ENCODE peak calls at places on chromosomes 5 and 9, in nine cellular contexts. Y is SK-N-SH, K is fibroblast of lung, D is spleen, R is SJSA1, B is lower lobe of right lung, I is colonic mucosa, M is tibial nerve, H is neural progenitor cell. S is an unnamed sample.

GRCh38 chr9:125343518-125344284 is 82.1 kb downstream of the GAPVD1 start:
- DNase-seq in Y (no peak), H (peak), I (no peak), D (no peak), B (no peak), R (no peak), M (no peak), K (peak), S (no peak)

GRCh38 chr5:175800656-175801081 is 70.7 kb upstream of the CPLX2 start:
- DNase-seq in K (peak), M (no peak), B (no peak), D (no peak), H (no peak), I (no peak), Y (peak), R (peak), S (no peak)

GRCh38 chr5:62582198-62582597 is 3.6 kb downstream of the LRRC70 start:
- DNase-seq in R (no peak), M (no peak), D (no peak), H (no peak), Y (no peak), I (no peak), K (no peak), B (no peak), S (no peak)

GRCh38 chr5:84825616-84826015 is 440.9 kb upstream of the EDIL3 start:
- DNase-seq in R (no peak), K (peak), I (no peak), Y (no peak), M (no peak), B (no peak), D (no peak), H (no peak), S (no peak)

GRCh38 chr5:147072591-147072990 is 162.2 kb upstream of the STK32A start:
- DNase-seq in H (no peak), R (no peak), D (no peak), K (no peak), Y (no peak), M (no peak), I (no peak), B (no peak), S (no peak)

GRCh38 chr5:1736065-1736464 is 63.6 kb downstream of the MRPL36 start:
- DNase-seq in B (no peak), I (no peak), H (no peak), M (no peak), D (no peak), Y (no peak), K (no peak), R (no peak), S (no peak)

GRCh38 chr5:29845206-29845605 is 1348.3 kb upstream of the CDH6 start:
- DNase-seq in I (no peak), D (no peak), B (no peak), Y (no peak), R (no peak), M (no peak), K (no peak), H (no peak), S (no peak)

GRCh38 chr9:71806916-71807315 is 38.6 kb upstream of the CEMIP2 start:
- DNase-seq in H (peak), Y (peak), D (peak), R (peak), I (peak), B (peak), M (no peak), K (peak), S (peak)

GRCh38 chr5:2674456-2674855 is 77.0 kb downstream of the IRX2 start:
- DNase-seq in B (no peak), I (no peak), H (no peak), D (no peak), K (peak), R (no peak), M (no peak), Y (no peak), S (no peak)

GRCh38 chr5:122095158-122095557 is 17.1 kb upstream of the LOX start:
- DNase-seq in R (no peak), K (no peak), I (no peak), B (no peak), H (no peak), Y (no peak), M (no peak), D (no peak), S (no peak)

GRCh38 chr9:131271506-131271931 is 4.8 kb downstream of the FAM78A start:
- DNase-seq in H (no peak), B (no peak), I (no peak), R (no peak), D (peak), K (no peak), Y (no peak), M (no peak), S (no peak)

GRCh38 chr5:141969783-141970741 is 1.2 kb downstream of the RNF14 start:
- DNase-seq in Y (no peak), M (no peak), K (peak), I (no peak), R (no peak), B (no peak), D (no peak), H (no peak), S (no peak)

GRCh38 chr9:82410306-82410705 is 421.7 kb downstream of the SPATA31D1 start:
- DNase-seq in D (no peak), H (no peak), R (peak), Y (no peak), K (peak), M (no peak), B (no peak), I (no peak), S (no peak)

GRCh38 chr9:129850821-129851540 is 15.7 kb downstream of the USP20 start:
- DNase-seq in B (no peak), I (no peak), H (no peak), R (no peak), D (no peak), Y (no peak), M (no peak), K (peak), S (no peak)

GRCh38 chr9:27351438-27351837 is 54.5 kb upstream of the EQTN start:
- DNase-seq in H (no peak), M (no peak), Y (no peak), B (no peak), R (no peak), D (no peak), K (no peak), I (no peak), S (peak)

GRCh38 chr9:114347675-114348074 is 18.0 kb downstream of the ORM2 start:
- DNase-seq in H (no peak), I (no peak), Y (no peak), K (no peak), B (no peak), R (no peak), D (peak), M (no peak), S (peak)

GRCh38 chr5:135129307-135129706 is 95.3 kb upstream of the PITX1 start:
- DNase-seq in M (no peak), K (peak), R (no peak), I (no peak), B (no peak), H (no peak), Y (peak), D (no peak), S (no peak)

GRCh38 chr9:124770359-124771020 is 621 bp downstream of the NR6A1 start:
- DNase-seq in M (no peak), B (peak), D (no peak), K (no peak), H (peak), R (no peak), I (peak), Y (peak), S (no peak)

GRCh38 chr5:146474040-146474439 is 26.9 kb downstream of the TCERG1 start:
- DNase-seq in M (no peak), R (no peak), Y (no peak), D (no peak), K (no peak), I (no peak), H (no peak), B (no peak), S (no peak)

GRCh38 chr5:98557921-98558320 is 215.5 kb upstream of the RGMB start:
- DNase-seq in K (peak), H (no peak), M (no peak), Y (no peak), I (no peak), D (no peak), B (no peak), R (no peak), S (no peak)

GRCh38 chr5:138724470-138725146 is 28.6 kb upstream of the CTNNA1 start:
- DNase-seq in H (no peak), B (peak), R (no peak), D (no peak), M (no peak), Y (no peak), K (no peak), I (no peak), S (no peak)

GRCh38 chr5:31553863-31554262 is 21.8 kb downstream of the C5orf22 start:
- DNase-seq in M (no peak), D (no peak), Y (no peak), K (no peak), B (no peak), R (no peak), H (no peak), I (no peak), S (no peak)

GRCh38 chr5:115459844-115460243 is 84.7 kb downstream of the FEM1C start:
- DNase-seq in I (no peak), Y (no peak), M (no peak), H (no peak), K (peak), R (peak), B (no peak), D (no peak), S (no peak)

GRCh38 chr5:133750856-133751255 is 138.5 kb upstream of the FSTL4 start:
- DNase-seq in K (no peak), I (no peak), R (no peak), M (no peak), D (no peak), Y (no peak), H (no peak), B (no peak), S (no peak)

DNA sequence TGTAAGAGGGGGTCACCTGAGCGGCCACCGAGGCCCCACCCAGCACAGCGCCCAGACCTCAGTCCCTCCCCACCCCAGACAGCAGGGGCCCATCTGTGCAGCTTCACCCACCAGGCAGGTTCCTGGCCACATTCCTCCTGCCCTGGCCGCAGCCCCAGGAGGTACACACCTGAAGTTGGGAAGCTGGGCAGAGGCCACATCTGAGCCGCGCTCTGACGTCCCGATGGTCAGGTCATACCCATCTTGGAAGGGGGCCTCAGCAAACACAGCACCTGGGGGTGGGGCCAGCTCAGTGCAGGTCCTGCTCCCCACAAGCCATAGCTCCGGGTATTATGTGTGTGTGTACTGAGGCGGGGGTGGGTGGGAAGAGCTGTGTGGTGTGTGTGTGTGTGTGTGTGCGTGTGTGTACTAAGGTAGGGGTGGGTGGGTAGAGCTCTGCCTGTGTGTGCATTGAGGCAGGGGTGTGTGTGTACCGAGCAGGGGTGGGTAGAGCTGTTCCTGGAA is 5.6 kb downstream of the SPOUT1 start:
- DNase-seq in D (no peak), Y (no peak), R (no peak), M (no peak), B (no peak), I (no peak), K (no peak), H (no peak), S (no peak)
- H3K27ac ChIP-seq in D (no peak), Y (no peak), R (no peak), M (no peak), B (no peak), I (no peak), K (no peak), H (no peak), S (no peak)

DNA sequence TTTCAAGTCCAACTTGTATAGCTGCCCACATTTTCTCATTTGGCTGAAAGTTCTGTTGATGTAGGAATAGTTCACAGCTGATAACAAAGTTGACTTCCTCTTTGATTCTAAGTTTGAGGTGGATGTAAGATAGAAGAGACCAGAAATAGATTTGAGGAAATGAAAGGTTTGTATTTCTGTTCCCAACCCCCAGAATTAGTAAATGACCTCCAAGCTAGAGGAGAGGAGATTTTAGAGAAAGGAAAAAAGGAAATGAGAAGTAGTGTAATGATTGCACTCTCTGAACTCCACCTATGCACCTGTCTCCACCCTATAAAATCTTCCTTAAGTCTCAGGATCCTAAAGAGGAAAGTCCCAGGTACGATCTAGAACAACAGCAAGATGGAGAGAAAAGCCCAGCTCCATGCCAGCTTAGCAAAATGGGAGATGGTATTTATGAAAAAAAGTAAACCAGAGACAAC is 130.4 kb upstream of the POC5 start:
- DNase-seq in I (no peak), M (no peak), D (no peak), H (no peak), R (no peak), B (no peak), Y (no peak), K (no peak), S (no peak)
- H3K4me3 ChIP-seq in I (no peak), M (no peak), D (no peak), H (no peak), R (no peak), B (no peak), Y (no peak), K (no peak), S (no peak)

GRCh38 chr9:127568618-127568970 is 43.5 kb upstream of the STXBP1 start:
- DNase-seq in D (no peak), H (no peak), I (no peak), K (no peak), R (no peak), Y (no peak), M (no peak), B (no peak), S (no peak)

GRCh38 chr9:127567898-127568617 is 44.0 kb upstream of the STXBP1 start:
- DNase-seq in Y (peak), K (peak), I (no peak), B (no peak), H (peak), M (no peak), R (peak), D (peak), S (no peak)

GRCh38 chr9:127569819-127570401 is 42.2 kb upstream of the STXBP1 start:
- DNase-seq in Y (no peak), K (peak), B (no peak), D (no peak), H (no peak), R (peak), M (no peak), I (no peak), S (no peak)

GRCh38 chr9:127570533-127571111 is 41.5 kb upstream of the STXBP1 start:
- DNase-seq in B (no peak), D (no peak), I (no peak), K (peak), H (no peak), M (no peak), Y (peak), R (no peak), S (no peak)

DNA sequence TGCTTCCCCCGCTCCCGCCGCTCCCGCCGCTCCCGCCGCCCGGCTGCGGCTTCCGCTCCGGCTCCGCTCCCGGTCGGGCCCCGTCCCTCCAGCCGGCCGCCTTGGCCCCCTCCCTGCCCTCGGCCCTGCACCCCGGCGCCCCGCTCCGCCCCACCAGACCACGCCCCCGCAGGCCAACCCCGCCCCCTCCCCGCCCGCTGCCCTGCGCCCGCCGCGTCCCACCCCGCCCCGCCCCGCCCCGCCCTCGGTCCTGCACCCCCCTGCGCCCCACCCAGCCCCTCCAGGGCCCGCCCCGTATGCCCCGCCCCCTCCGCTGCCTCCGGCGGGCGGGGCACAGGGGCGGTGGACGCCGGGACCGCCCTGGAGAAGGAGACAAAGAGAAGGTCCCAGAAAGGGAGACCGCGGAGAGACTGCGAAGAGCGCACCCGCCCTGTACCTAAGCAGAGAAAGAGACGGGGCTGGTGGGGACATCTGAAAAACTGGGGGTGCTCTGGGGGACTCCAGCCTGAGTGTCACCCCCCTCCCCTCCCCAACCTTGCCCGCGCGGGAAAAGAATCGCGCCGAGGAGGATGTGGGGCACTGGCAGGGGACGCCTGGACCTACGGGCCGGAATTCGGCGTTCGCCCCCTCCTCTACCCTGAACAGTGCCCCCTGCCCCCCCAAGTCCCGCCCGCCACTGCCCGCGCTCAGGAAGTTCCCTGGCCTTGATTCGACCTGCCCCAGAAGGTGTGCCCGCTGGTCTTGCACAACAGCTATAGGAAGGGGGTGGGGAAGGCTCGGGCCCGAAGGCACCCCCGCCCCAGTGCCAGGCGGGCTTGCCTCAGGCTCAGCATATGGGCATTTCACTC is 42.9 kb upstream of the STXBP1 start:
- DNase-seq in B (peak), Y (peak), K (peak), H (peak), D (peak), I (peak), R (peak), M (peak), S (no peak)
- H3K27ac ChIP-seq in B (peak), Y (peak), K (peak), H (no peak), D (peak), I (peak), R (peak), M (peak), S (peak)

DNA sequence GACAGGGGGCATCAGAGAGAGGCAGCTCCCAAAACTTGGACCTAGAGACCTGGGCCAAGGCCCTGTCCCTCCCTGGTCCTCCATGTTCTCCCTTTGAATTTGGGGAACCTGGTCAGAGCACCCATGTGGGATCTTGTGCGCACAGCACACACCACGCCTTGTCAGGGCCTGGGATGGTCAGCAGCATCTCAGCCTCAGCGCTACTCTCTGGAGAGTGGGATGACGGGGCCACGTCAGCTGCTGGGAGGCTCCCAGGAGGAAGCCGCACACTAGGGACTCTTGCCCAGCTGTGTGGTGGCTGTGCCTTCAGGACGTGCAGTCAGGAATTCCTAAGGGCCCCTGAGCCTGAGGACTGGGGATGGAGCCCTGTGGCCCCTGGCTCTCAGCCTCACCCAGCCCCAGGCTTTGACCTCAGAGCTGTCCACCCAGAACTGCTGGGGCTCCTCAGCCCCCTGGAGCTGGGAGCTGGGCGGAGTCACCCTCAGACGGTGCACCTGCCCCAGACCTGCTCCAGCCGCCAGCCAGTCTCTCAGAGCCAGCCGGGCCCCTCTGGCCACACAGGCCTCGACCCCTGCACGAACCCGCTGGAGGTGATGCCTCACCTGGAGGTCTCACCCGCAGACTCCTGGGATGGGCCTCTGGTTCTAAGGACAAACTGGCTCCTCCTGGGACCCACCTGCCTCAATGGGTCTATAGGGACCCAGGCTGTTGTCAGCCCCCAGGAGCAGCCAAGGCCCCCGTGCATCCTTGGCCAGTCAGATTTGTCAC is 38.3 kb upstream of the EGFL7 start:
- DNase-seq in B (no peak), H (no peak), D (peak), M (no peak), Y (no peak), I (peak), R (no peak), K (no peak), S (no peak)
- H3K4me3 ChIP-seq in B (no peak), H (no peak), D (no peak), M (no peak), Y (no peak), I (no peak), R (no peak), K (no peak), S (no peak)

S was measured in dorsolateral prefrontal cortex.